ENCODE peak calls at places on chromosomes 13 and 19, in seven cellular contexts. O, U, J, K, W, Z and F are unnamed samples.

GRCh38 chr19:40641306-40641705 is 40.1 kb downstream of the LTBP4 start:
- DNase-seq in Z (no peak), U (no peak), K (no peak), O (no peak), J (no peak), W (no peak), F (no peak)

GRCh38 chr13:27300941-27301586 is 30.4 kb downstream of the RASL11A start:
- DNase-seq in U (no peak), O (no peak), J (no peak), W (no peak), Z (no peak), K (no peak), F (no peak)

GRCh38 chr19:28244966-28245365 is 968.0 kb downstream of the UQCRFS1 start:
- DNase-seq in W (no peak), U (no peak), K (no peak), Z (no peak), O (no peak), J (no peak), F (no peak)

GRCh38 chr19:35290381-35291135 is 1.4 kb upstream of the MAG start:
- DNase-seq in K (no peak), O (no peak), J (no peak), W (no peak), U (no peak), Z (no peak), F (no peak)

GRCh38 chr13:32734511-32734910 is 148.3 kb downstream of the PDS5B start:
- DNase-seq in U (no peak), O (no peak), J (no peak), W (peak; percentile 78), K (no peak), Z (no peak), F (no peak)

GRCh38 chr19:18771328-18772242 is 19.5 kb downstream of the COMP start:
- DNase-seq in O (no peak), J (no peak), W (no peak), U (no peak), Z (peak; percentile 71), K (no peak), F (no peak)

GRCh38 chr19:46698395-46699321 is 18.3 kb downstream of the PRKD2 start:
- DNase-seq in K (no peak), Z (no peak), U (no peak), O (no peak), J (no peak), W (no peak), F (no peak)

GRCh38 chr13:49670828-49671227 is 20.5 kb downstream of the EBPL start:
- DNase-seq in U (no peak), W (no peak), O (no peak), K (no peak), J (no peak), Z (no peak), F (no peak)

GRCh38 chr13:112844411-112844810 is 124.6 kb upstream of the MCF2L start:
- DNase-seq in W (no peak), K (no peak), J (no peak), U (no peak), O (no peak), Z (peak; percentile 43), F (no peak)

GRCh38 chr19:19385131-19385899 is 20.2 kb upstream of the GATAD2A start:
- DNase-seq in U (peak; percentile 100), J (peak; percentile 100), W (peak; percentile 100), K (peak; percentile 99), O (peak; percentile 100), Z (peak; percentile 100), F (peak; percentile 100)